ENCODE peak calls at places on chromosome 22, in nine cellular contexts. F is effector CD8-positive, alpha-beta T cell; I is activated naive CD8-positive, alpha-beta T cell treated with anti-CD3 and anti-CD28 coated beads, Interleukin-2, amount 50 U/mL, for 24 hours; U is activated gamma-delta T cell treated with anti-CD3 and anti-CD28 coated beads, Interleukin-2, amount 50 U/mL, for 16 hours; D is caudate nucleus; H is epithelial cell of prostate; Z is left ventricle myocardium inferior; J is Kasumi-1; W is NCI-H1105. G is an unnamed sample.

GRCh38 chr22:36326178-36327161 is 61.3 kb downstream of the MYH9 start:
- DNase-seq in F (no peak), I (no peak), U (no peak), D (no peak), H (no peak), Z (no peak), J (no peak), W (no peak), G (no peak)

GRCh38 chr22:38860291-38861169 is 11.5 kb downstream of the CBX6 start:
- DNase-seq in F (no peak), I (no peak), U (no peak), D (no peak), H (no peak), Z (no peak), J (no peak), W (no peak), G (no peak)

GRCh38 chr22:40346178-40347064 is at the start of gene ADSL:
- DNase-seq in F (peak; percentile 58), I (peak; percentile 92), U (peak; percentile 74), D (peak; percentile 84), H (no peak), Z (peak; percentile 91), J (peak; percentile 90), W (peak; percentile 80), G (peak; percentile 93)

GRCh38 chr22:22884010-22884887 is 3.4 kb upstream of the IGLL5 start:
- DNase-seq in F (peak; percentile 41), I (peak; percentile 72), U (peak; percentile 53), D (no peak), H (peak; percentile 8), Z (peak; percentile 37), J (peak; percentile 90), W (peak; percentile 18), G (no peak)

GRCh38 chr22:16815073-16815472 is 10.1 kb downstream of the XKR3 start:
- DNase-seq in F (no peak), I (no peak), U (no peak), D (no peak), H (no peak), Z (no peak), J (no peak), W (no peak), G (no peak)

GRCh38 chr22:24333301-24333700 is 62.7 kb downstream of the SPECC1L start:
- DNase-seq in F (no peak), I (no peak), U (no peak), D (no peak), H (peak; percentile 5), Z (no peak), J (no peak), W (no peak), G (no peak)

GRCh38 chr22:34975721-34976120 is 90.2 kb upstream of the ISX start:
- DNase-seq in F (no peak), I (no peak), U (no peak), D (no peak), H (no peak), Z (no peak), J (no peak), W (no peak), G (no peak)

GRCh38 chr22:36369004-36369921 is 18.5 kb downstream of the MYH9 start:
- DNase-seq in F (peak; percentile 29), I (peak; percentile 66), U (peak; percentile 50), D (no peak), H (no peak), Z (no peak), J (no peak), W (no peak), G (no peak)

GRCh38 chr22:39527481-39527961 is 5.0 kb downstream of the RPS19BP1 start:
- DNase-seq in F (no peak), I (no peak), U (no peak), D (no peak), H (no peak), Z (no peak), J (no peak), W (peak; percentile 18), G (peak; percentile 83)

GRCh38 chr22:42613869-42614268 is 814 bp downstream of the POLDIP3 start:
- DNase-seq in F (no peak), I (peak; percentile 33), U (no peak), D (no peak), H (no peak), Z (no peak), J (peak; percentile 40), W (no peak), G (no peak)

GRCh38 chr22:22995166-22995565 is 75.2 kb upstream of the GNAZ start:
- DNase-seq in F (no peak), I (no peak), U (no peak), D (no peak), H (no peak), Z (no peak), J (no peak), W (peak; percentile 79), G (no peak)

GRCh38 chr22:17046949-17047348 is 37.9 kb upstream of the IL17RA start:
- DNase-seq in F (no peak), I (no peak), U (no peak), D (no peak), H (no peak), Z (no peak), J (no peak), W (no peak), G (no peak)

G was measured in mucosa of descending colon.